ENCODE peak calls at places on chromosomes 16 and 17, in seven cellular contexts. One of them, this sample, is unnamed.

GRCh38 chr16:84710686-84711085 is 10.9 kb downstream of the USP10 start:
- DNase-seq in activated effector memory CD4-positive, alpha-beta T cell treated with Interleukin-2 at 50 U/mL for 16 hours: no peak
- DNase-seq in posterior cingulate gyrus: no peak
- DNase-seq in thoracic aorta: no peak
- DNase-seq in EL: no peak
- DNase-seq in Peyer's patch: no peak
- DNase-seq in stimulated activated naive CD4-positive, alpha-beta T cell: no peak
- DNase-seq in this sample: no peak

GRCh38 chr16:49281843-49282642 is 405 bp upstream of the CBLN1 start:
- DNase-seq in EL: peak; percentile 20
- DNase-seq in posterior cingulate gyrus: peak; percentile 92
- DNase-seq in Peyer's patch: peak; percentile 16
- DNase-seq in stimulated activated naive CD4-positive, alpha-beta T cell: no peak
- DNase-seq in thoracic aorta: no peak
- DNase-seq in activated effector memory CD4-positive, alpha-beta T cell treated with Interleukin-2 at 50 U/mL for 16 hours: no peak
- DNase-seq in this sample: peak; percentile 70

GRCh38 chr16:73093146-73094144 is 45.5 kb upstream of the ZFHX3 start:
- DNase-seq in thoracic aorta: peak; percentile 38
- DNase-seq in Peyer's patch: no peak
- DNase-seq in activated effector memory CD4-positive, alpha-beta T cell treated with Interleukin-2 at 50 U/mL for 16 hours: no peak
- DNase-seq in stimulated activated naive CD4-positive, alpha-beta T cell: no peak
- DNase-seq in posterior cingulate gyrus: no peak
- DNase-seq in EL: peak; percentile 48
- DNase-seq in this sample: peak; percentile 87

GRCh38 chr17:4444782-4445473 is 11.2 kb downstream of the SPNS3 start:
- DNase-seq in activated effector memory CD4-positive, alpha-beta T cell treated with Interleukin-2 at 50 U/mL for 16 hours: no peak
- DNase-seq in EL: no peak
- DNase-seq in posterior cingulate gyrus: peak; percentile 26
- DNase-seq in Peyer's patch: no peak
- DNase-seq in stimulated activated naive CD4-positive, alpha-beta T cell: no peak
- DNase-seq in thoracic aorta: peak; percentile 21
- DNase-seq in this sample: no peak

GRCh38 chr16:1771864-1772361 is 570 bp upstream of the NME3 start:
- DNase-seq in posterior cingulate gyrus: no peak
- DNase-seq in Peyer's patch: no peak
- DNase-seq in activated effector memory CD4-positive, alpha-beta T cell treated with Interleukin-2 at 50 U/mL for 16 hours: no peak
- DNase-seq in EL: no peak
- DNase-seq in stimulated activated naive CD4-positive, alpha-beta T cell: no peak
- DNase-seq in thoracic aorta: no peak
- DNase-seq in this sample: peak; percentile 25

GRCh38 chr16:83045790-83046189 is 419.0 kb downstream of the CDH13 start:
- DNase-seq in Peyer's patch: no peak
- DNase-seq in EL: no peak
- DNase-seq in posterior cingulate gyrus: no peak
- DNase-seq in activated effector memory CD4-positive, alpha-beta T cell treated with Interleukin-2 at 50 U/mL for 16 hours: no peak
- DNase-seq in stimulated activated naive CD4-positive, alpha-beta T cell: no peak
- DNase-seq in thoracic aorta: no peak
- DNase-seq in this sample: no peak

GRCh38 chr16:77450790-77451487 is 16.1 kb upstream of the ADAMTS18 start:
- DNase-seq in thoracic aorta: no peak
- DNase-seq in stimulated activated naive CD4-positive, alpha-beta T cell: no peak
- DNase-seq in Peyer's patch: no peak
- DNase-seq in posterior cingulate gyrus: no peak
- DNase-seq in activated effector memory CD4-positive, alpha-beta T cell treated with Interleukin-2 at 50 U/mL for 16 hours: no peak
- DNase-seq in EL: no peak
- DNase-seq in this sample: no peak

GRCh38 chr17:81519284-81520020 is 6.9 kb upstream of the ACTG1 start:
- DNase-seq in posterior cingulate gyrus: no peak
- DNase-seq in activated effector memory CD4-positive, alpha-beta T cell treated with Interleukin-2 at 50 U/mL for 16 hours: peak; percentile 63
- DNase-seq in thoracic aorta: no peak
- DNase-seq in EL: no peak
- DNase-seq in Peyer's patch: peak; percentile 64
- DNase-seq in stimulated activated naive CD4-positive, alpha-beta T cell: peak; percentile 69
- DNase-seq in this sample: no peak

GRCh38 chr16:57566436-57566835 is 24.0 kb downstream of the ADGRG5 start:
- DNase-seq in thoracic aorta: no peak
- DNase-seq in activated effector memory CD4-positive, alpha-beta T cell treated with Interleukin-2 at 50 U/mL for 16 hours: no peak
- DNase-seq in stimulated activated naive CD4-positive, alpha-beta T cell: no peak
- DNase-seq in posterior cingulate gyrus: no peak
- DNase-seq in Peyer's patch: peak; percentile 5
- DNase-seq in EL: no peak
- DNase-seq in this sample: no peak

GRCh38 chr16:85172465-85173071 is 60.3 kb upstream of the CIBAR2 start:
- DNase-seq in activated effector memory CD4-positive, alpha-beta T cell treated with Interleukin-2 at 50 U/mL for 16 hours: no peak
- DNase-seq in stimulated activated naive CD4-positive, alpha-beta T cell: no peak
- DNase-seq in posterior cingulate gyrus: no peak
- DNase-seq in thoracic aorta: no peak
- DNase-seq in EL: peak; percentile 69
- DNase-seq in Peyer's patch: no peak
- DNase-seq in this sample: peak; percentile 71

GRCh38 chr17:50426814-50427787 is 1.1 kb downstream of the ACSF2 start:
- DNase-seq in posterior cingulate gyrus: no peak
- DNase-seq in activated effector memory CD4-positive, alpha-beta T cell treated with Interleukin-2 at 50 U/mL for 16 hours: peak; percentile 5
- DNase-seq in stimulated activated naive CD4-positive, alpha-beta T cell: no peak
- DNase-seq in Peyer's patch: no peak
- DNase-seq in thoracic aorta: no peak
- DNase-seq in EL: peak; percentile 51
- DNase-seq in this sample: peak; percentile 45

GRCh38 chr17:46772013-46772878 is 46.2 kb downstream of the WNT3 start:
- DNase-seq in posterior cingulate gyrus: no peak
- DNase-seq in thoracic aorta: no peak
- DNase-seq in Peyer's patch: no peak
- DNase-seq in stimulated activated naive CD4-positive, alpha-beta T cell: no peak
- DNase-seq in activated effector memory CD4-positive, alpha-beta T cell treated with Interleukin-2 at 50 U/mL for 16 hours: no peak
- DNase-seq in EL: peak; percentile 69
- DNase-seq in this sample: peak; percentile 16

GRCh38 chr17:43994272-43995149 is 9.9 kb upstream of the NAGS start:
- DNase-seq in thoracic aorta: no peak
- DNase-seq in Peyer's patch: peak; percentile 25
- DNase-seq in EL: peak; percentile 73
- DNase-seq in stimulated activated naive CD4-positive, alpha-beta T cell: peak; percentile 65
- DNase-seq in posterior cingulate gyrus: peak; percentile 77
- DNase-seq in activated effector memory CD4-positive, alpha-beta T cell treated with Interleukin-2 at 50 U/mL for 16 hours: peak; percentile 45
- DNase-seq in this sample: peak; percentile 57

GRCh38 chr17:2282297-2282873 is 21.2 kb downstream of the SMG6 start:
- DNase-seq in activated effector memory CD4-positive, alpha-beta T cell treated with Interleukin-2 at 50 U/mL for 16 hours: no peak
- DNase-seq in stimulated activated naive CD4-positive, alpha-beta T cell: no peak
- DNase-seq in EL: peak; percentile 84
- DNase-seq in Peyer's patch: no peak
- DNase-seq in posterior cingulate gyrus: no peak
- DNase-seq in thoracic aorta: no peak
- DNase-seq in this sample: peak; percentile 71

GRCh38 chr17:40936437-40936971 is 942 bp downstream of the KRT23 start:
- DNase-seq in stimulated activated naive CD4-positive, alpha-beta T cell: no peak
- DNase-seq in thoracic aorta: no peak
- DNase-seq in Peyer's patch: no peak
- DNase-seq in posterior cingulate gyrus: no peak
- DNase-seq in EL: no peak
- DNase-seq in activated effector memory CD4-positive, alpha-beta T cell treated with Interleukin-2 at 50 U/mL for 16 hours: no peak
- DNase-seq in this sample: no peak

GRCh38 chr16:19185510-19185851 is 17.4 kb downstream of the SYT17 start:
- DNase-seq in posterior cingulate gyrus: no peak
- DNase-seq in thoracic aorta: no peak
- DNase-seq in stimulated activated naive CD4-positive, alpha-beta T cell: no peak
- DNase-seq in activated effector memory CD4-positive, alpha-beta T cell treated with Interleukin-2 at 50 U/mL for 16 hours: no peak
- DNase-seq in Peyer's patch: no peak
- DNase-seq in EL: no peak
- DNase-seq in this sample: no peak

GRCh38 chr16:24253192-24253591 is 2.9 kb upstream of the CACNG3 start:
- DNase-seq in posterior cingulate gyrus: peak; percentile 50
- DNase-seq in stimulated activated naive CD4-positive, alpha-beta T cell: no peak
- DNase-seq in activated effector memory CD4-positive, alpha-beta T cell treated with Interleukin-2 at 50 U/mL for 16 hours: peak; percentile 6
- DNase-seq in Peyer's patch: peak; percentile 17
- DNase-seq in EL: peak; percentile 30
- DNase-seq in thoracic aorta: no peak
- DNase-seq in this sample: peak; percentile 43

GRCh38 chr16:84933774-84934571 is 77.4 kb downstream of the ZDHHC7 start:
- DNase-seq in Peyer's patch: no peak
- DNase-seq in posterior cingulate gyrus: peak; percentile 57
- DNase-seq in EL: peak; percentile 51
- DNase-seq in activated effector memory CD4-positive, alpha-beta T cell treated with Interleukin-2 at 50 U/mL for 16 hours: no peak
- DNase-seq in stimulated activated naive CD4-positive, alpha-beta T cell: no peak
- DNase-seq in thoracic aorta: no peak
- DNase-seq in this sample: no peak

GRCh38 chr17:59542960-59543635 is 22.3 kb upstream of the DHX40 start:
- DNase-seq in posterior cingulate gyrus: no peak
- DNase-seq in EL: no peak
- DNase-seq in stimulated activated naive CD4-positive, alpha-beta T cell: no peak
- DNase-seq in Peyer's patch: no peak
- DNase-seq in activated effector memory CD4-positive, alpha-beta T cell treated with Interleukin-2 at 50 U/mL for 16 hours: no peak
- DNase-seq in thoracic aorta: no peak
- DNase-seq in this sample: no peak

GRCh38 chr17:55086635-55087058 is 118.1 kb downstream of the STXBP4 start:
- DNase-seq in thoracic aorta: no peak
- DNase-seq in EL: peak; percentile 78
- DNase-seq in activated effector memory CD4-positive, alpha-beta T cell treated with Interleukin-2 at 50 U/mL for 16 hours: no peak
- DNase-seq in stimulated activated naive CD4-positive, alpha-beta T cell: no peak
- DNase-seq in posterior cingulate gyrus: no peak
- DNase-seq in Peyer's patch: no peak
- DNase-seq in this sample: peak; percentile 91

GRCh38 chr17:44005865-44006580 is 1.6 kb downstream of the NAGS start:
- DNase-seq in thoracic aorta: no peak
- DNase-seq in EL: no peak
- DNase-seq in activated effector memory CD4-positive, alpha-beta T cell treated with Interleukin-2 at 50 U/mL for 16 hours: peak; percentile 34
- DNase-seq in stimulated activated naive CD4-positive, alpha-beta T cell: peak; percentile 11
- DNase-seq in posterior cingulate gyrus: no peak
- DNase-seq in Peyer's patch: peak; percentile 46
- DNase-seq in this sample: peak; percentile 48

This sample was measured in endothelial cell of umbilical vein.